ENCODE peak calls at places on chromosome 14, in five cellular contexts. W is naive thymus-derived CD4-positive, alpha-beta T cell; E is fibroblast of lung; Y is cardiac muscle cell; T is neuronal stem cell. G is an unnamed sample.

GRCh38 chr14:99737451-99737951 is 53.4 kb downstream of the CYP46A1 start:
- DNase-seq in W (no peak), E (no peak), Y (peak; percentile 51), T (no peak), G (no peak)

GRCh38 chr14:56221392-56222128 is 103.3 kb downstream of the PELI2 start:
- DNase-seq in W (no peak), E (no peak), Y (no peak), T (no peak), G (no peak)

GRCh38 chr14:46048127-46048526 is 603.5 kb downstream of the RPL10L start:
- DNase-seq in W (no peak), E (peak; percentile 47), Y (peak; percentile 74), T (peak; percentile 33), G (no peak)

GRCh38 chr14:79011091-79011919 is 841.1 kb downstream of the NRXN3 start:
- DNase-seq in W (no peak), E (peak; percentile 75), Y (peak; percentile 57), T (peak; percentile 57), G (no peak)

GRCh38 chr14:69543341-69544249 is 31.1 kb downstream of the CCDC177 start:
- DNase-seq in W (no peak), E (peak; percentile 93), Y (no peak), T (no peak), G (peak; percentile 10)

GRCh38 chr14:100868621-100869370 is 34.7 kb downstream of the RTL1 start:
- DNase-seq in W (no peak), E (no peak), Y (no peak), T (no peak), G (no peak)

GRCh38 chr14:62213516-62213915 is 451.3 kb downstream of the SNAPC1 start:
- DNase-seq in W (no peak), E (peak; percentile 90), Y (peak; percentile 2), T (no peak), G (no peak)

GRCh38 chr14:57382283-57382682 is 8.1 kb upstream of the NAA30 start:
- DNase-seq in W (no peak), E (peak; percentile 86), Y (no peak), T (no peak), G (no peak)

GRCh38 chr14:68479247-68479646 is 313.6 kb downstream of the ZFP36L1 start:
- DNase-seq in W (no peak), E (peak; percentile 71), Y (peak; percentile 43), T (no peak), G (no peak)

GRCh38 chr14:52738409-52738808 is 8.4 kb downstream of the STYX start:
- DNase-seq in W (peak; percentile 20), E (no peak), Y (no peak), T (no peak), G (no peak)

GRCh38 chr14:72701232-72701555 is 192.7 kb downstream of the DPF3 start:
- DNase-seq in W (no peak), E (no peak), Y (no peak), T (no peak), G (no peak)

GRCh38 chr14:24861083-24861630 is 188.8 kb downstream of the STXBP6 start:
- DNase-seq in W (no peak), E (peak; percentile 93), Y (no peak), T (no peak), G (no peak)

GRCh38 chr14:29278301-29278700 is 511.7 kb downstream of the FOXG1 start:
- DNase-seq in W (no peak), E (peak; percentile 6), Y (no peak), T (no peak), G (no peak)

GRCh38 chr14:35747379-35747778 is 61.7 kb downstream of the RALGAPA1 start:
- DNase-seq in W (no peak), E (peak; percentile 49), Y (no peak), T (no peak), G (no peak)

GRCh38 chr14:88901991-88902390 is 77.5 kb downstream of the TTC8 start:
- DNase-seq in W (no peak), E (no peak), Y (no peak), T (no peak), G (no peak)

GRCh38 chr14:95253039-95253620 is 66.6 kb downstream of the CLMN start:
- DNase-seq in W (no peak), E (no peak), Y (no peak), T (no peak), G (no peak)

GRCh38 chr14:50060871-50061663 is 55.3 kb downstream of the VCPKMT start:
- DNase-seq in W (no peak), E (peak; percentile 93), Y (no peak), T (no peak), G (peak; percentile 22)

GRCh38 chr14:105180598-105181528 is at the start of gene NUDT14:
- DNase-seq in W (peak; percentile 88), E (peak; percentile 29), Y (peak; percentile 86), T (no peak), G (peak; percentile 82)

GRCh38 chr14:38880643-38881567 is 222.1 kb downstream of the SEC23A start:
- DNase-seq in W (no peak), E (no peak), Y (peak; percentile 4), T (no peak), G (no peak)

GRCh38 chr14:103483600-103483999 is 39.0 kb downstream of the CKB start:
- DNase-seq in W (no peak), E (peak; percentile 93), Y (no peak), T (no peak), G (no peak)
- H3K36me3 ChIP-seq in W (peaks cover 4% of the 10 kb centered on the region), E (peaks cover 7% of the 10 kb centered on the region), Y (peaks cover 25% of the 10 kb centered on the region), T (peaks cover 88% of the 10 kb centered on the region), G (peaks cover 34% of the 10 kb centered on the region)

DNA sequence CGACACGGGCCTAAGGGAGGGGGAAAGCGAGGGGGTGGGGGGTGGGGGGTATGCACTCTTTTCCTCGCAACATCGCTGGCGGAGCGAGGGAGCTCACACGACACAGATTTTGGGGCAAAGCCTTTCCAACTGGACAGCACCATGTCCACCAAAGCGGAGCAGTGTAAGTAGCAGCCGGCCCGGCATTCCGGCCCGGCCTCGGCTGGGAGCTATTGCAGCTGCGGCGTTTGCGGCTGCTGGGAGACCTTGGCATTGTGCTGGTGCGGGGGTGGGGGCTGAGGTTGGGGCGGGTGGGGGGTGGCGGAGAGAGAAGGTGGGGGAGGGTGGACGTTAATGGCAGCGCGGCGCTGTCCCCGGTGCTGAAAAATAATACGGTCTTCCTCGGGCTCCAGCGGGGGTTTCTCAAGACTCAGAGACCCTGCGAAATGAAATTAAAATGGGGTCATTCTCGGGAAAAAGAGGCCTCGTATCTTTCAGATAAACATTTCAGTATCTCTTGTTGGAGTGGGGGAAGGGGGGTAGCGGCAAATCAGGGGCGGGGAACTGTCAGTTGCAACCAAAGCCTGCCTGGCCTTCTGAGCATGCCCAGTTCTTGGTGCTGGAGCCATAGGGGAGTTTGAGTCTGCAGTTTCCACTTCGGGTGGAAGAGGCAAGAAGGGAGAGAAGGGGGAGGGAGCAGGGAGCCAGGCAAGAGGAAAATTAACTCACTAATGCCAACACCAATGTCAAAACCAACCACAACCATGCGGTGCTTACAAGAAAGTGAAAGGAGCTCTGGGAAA is at the start of gene UNC79:
- DNase-seq in W (no peak), E (peak; percentile 27), Y (peak; percentile 72), T (peak; percentile 61), G (no peak)
- H3K4me3 ChIP-seq in W (no peak within 1 kb of the TSS), E (no peak within 1 kb of the TSS), Y (peak within 1 kb of the TSS; percentile 65), T (peak within 1 kb of the TSS; percentile 81), G (no peak within 1 kb of the TSS)

GRCh38 chr14:74257078-74257987 is 18.1 kb downstream of the VSX2 start:
- DNase-seq in W (peak; percentile 72), E (no peak), Y (peak; percentile 63), T (no peak), G (no peak)
- H3K27me3 ChIP-seq in W (no peaks in the 10 kb centered on the region), E (peaks cover 15% of the 10 kb centered on the region), Y (peaks cover 63% of the 10 kb centered on the region), T (peaks cover 83% of the 10 kb centered on the region), G (no peaks in the 10 kb centered on the region)

DNA sequence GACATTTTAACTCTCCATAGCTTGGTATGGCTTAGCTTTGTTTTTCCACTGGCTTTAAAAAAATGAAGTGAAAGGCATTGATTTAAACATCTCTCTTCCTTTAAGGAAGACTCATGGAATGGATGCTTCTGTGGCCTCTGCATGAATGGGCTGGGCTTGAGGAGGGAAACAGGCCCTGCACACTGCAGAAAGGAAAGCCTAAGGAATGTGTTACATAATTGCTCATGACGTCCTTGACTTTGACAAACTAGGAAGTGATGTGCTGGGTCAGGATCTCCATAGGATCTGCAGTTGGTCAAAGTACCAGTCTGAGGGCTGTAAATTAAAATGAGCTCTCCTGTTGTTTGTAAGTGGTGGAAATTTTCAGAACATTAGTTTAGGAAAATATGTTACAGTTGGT is 12.7 kb downstream of the SAMD4A start:
- DNase-seq in W (no peak), E (peak; percentile 75), Y (no peak), T (no peak), G (no peak)
- H3K36me3 ChIP-seq in W (no peaks in the 10 kb centered on the region), E (peaks cover 7% of the 10 kb centered on the region), Y (peaks cover 3% of the 10 kb centered on the region), T (peaks cover 10% of the 10 kb centered on the region), G (no peaks in the 10 kb centered on the region)

G was measured in CD4-positive, alpha-beta memory T cell.